ENCODE peak calls at places on chromosome 3, in six cellular contexts. M is NB4, G is cardiac muscle cell, S is endodermal cell, I is BJ, Y is astrocyte. H is an unnamed sample.

GRCh38 chr3:172511783-172512357 is 11.4 kb downstream of the TNFSF10 start:
- DNase-seq in M (no peak), G (no peak), S (no peak), I (no peak), Y (no peak), H (no peak)

GRCh38 chr3:10459954-10460754 is 45.2 kb downstream of the ATP2B2 start:
- DNase-seq in M (peak), G (peak), S (peak), I (no peak), Y (peak), H (no peak)

GRCh38 chr3:42635111-42635510 is 18.4 kb upstream of the ZBTB47 start:
- DNase-seq in M (peak), G (peak), S (no peak), I (no peak), Y (peak), H (no peak)

GRCh38 chr3:195352895-195353488 is 82.0 kb upstream of the XXYLT1 start:
- DNase-seq in M (no peak), G (peak), S (no peak), I (peak), Y (peak), H (no peak)

GRCh38 chr3:68088216-68088615 is 433.8 kb upstream of the SUCLG2 start:
- DNase-seq in M (no peak), G (no peak), S (no peak), I (no peak), Y (no peak), H (no peak)

GRCh38 chr3:67601385-67601784 is 53.0 kb downstream of the SUCLG2 start:
- DNase-seq in M (no peak), G (no peak), S (no peak), I (no peak), Y (no peak), H (no peak)

GRCh38 chr3:31880020-31880419 is 101.0 kb downstream of the OSBPL10 start:
- DNase-seq in M (peak), G (peak), S (no peak), I (no peak), Y (no peak), H (no peak)

GRCh38 chr3:141063831-141064230 is 12.7 kb downstream of the SPSB4 start:
- DNase-seq in M (peak), G (no peak), S (peak), I (no peak), Y (no peak), H (no peak)

GRCh38 chr3:130705501-130705900 is 41.1 kb downstream of the PIK3R4 start:
- DNase-seq in M (no peak), G (no peak), S (no peak), I (no peak), Y (no peak), H (no peak)

GRCh38 chr3:177055557-177056290 is 141.6 kb downstream of the TBL1XR1 start:
- DNase-seq in M (no peak), G (no peak), S (no peak), I (no peak), Y (no peak), H (no peak)

DNA sequence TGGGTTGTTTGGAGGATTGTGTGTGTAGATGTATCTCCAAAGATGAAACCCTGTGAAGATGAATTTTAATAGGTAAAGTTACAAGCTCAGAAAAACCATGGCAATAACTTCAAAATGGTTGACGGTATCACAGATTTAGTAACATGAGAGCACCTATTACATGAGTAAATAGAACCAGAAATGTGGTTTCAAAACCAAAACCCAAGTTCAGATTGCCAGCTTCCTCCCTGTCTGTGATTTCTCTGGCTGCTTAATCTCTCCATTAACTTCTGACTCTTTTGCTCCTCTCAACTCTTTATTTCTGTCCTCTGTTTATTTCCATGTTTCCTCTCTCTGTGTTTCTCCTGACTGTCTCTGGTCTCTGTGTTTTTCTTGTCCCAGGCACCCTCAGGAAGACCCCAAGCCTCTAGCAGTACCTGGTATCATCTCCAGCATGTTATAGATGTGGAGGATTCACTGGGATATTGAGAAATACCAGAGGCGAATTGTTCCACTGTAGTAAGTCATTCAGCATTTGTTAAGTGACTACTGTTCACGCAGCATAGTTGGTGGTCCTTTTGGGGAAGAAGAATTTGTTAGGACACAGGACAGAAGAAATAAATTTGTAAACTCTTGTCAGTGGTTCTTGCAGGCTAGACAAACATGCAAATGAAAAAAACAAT is 138.8 kb downstream of the BBX start:
- DNase-seq in M (no peak), G (peak), S (no peak), I (no peak), Y (no peak), H (no peak)
- H3K4me3 ChIP-seq in M (no peak), G (no peak), S (no peak), I (no peak), Y (peak), H (no peak)

GRCh38 chr3:71310595-71311319 is 272.8 kb downstream of the FOXP1 start:
- DNase-seq in M (no peak), G (peak), S (peak), I (no peak), Y (peak), H (no peak)
- TF ChIP-seq CTCF in M (no peak), G (peak), S (peak), I (peak), Y (no peak), H (no peak)

DNA sequence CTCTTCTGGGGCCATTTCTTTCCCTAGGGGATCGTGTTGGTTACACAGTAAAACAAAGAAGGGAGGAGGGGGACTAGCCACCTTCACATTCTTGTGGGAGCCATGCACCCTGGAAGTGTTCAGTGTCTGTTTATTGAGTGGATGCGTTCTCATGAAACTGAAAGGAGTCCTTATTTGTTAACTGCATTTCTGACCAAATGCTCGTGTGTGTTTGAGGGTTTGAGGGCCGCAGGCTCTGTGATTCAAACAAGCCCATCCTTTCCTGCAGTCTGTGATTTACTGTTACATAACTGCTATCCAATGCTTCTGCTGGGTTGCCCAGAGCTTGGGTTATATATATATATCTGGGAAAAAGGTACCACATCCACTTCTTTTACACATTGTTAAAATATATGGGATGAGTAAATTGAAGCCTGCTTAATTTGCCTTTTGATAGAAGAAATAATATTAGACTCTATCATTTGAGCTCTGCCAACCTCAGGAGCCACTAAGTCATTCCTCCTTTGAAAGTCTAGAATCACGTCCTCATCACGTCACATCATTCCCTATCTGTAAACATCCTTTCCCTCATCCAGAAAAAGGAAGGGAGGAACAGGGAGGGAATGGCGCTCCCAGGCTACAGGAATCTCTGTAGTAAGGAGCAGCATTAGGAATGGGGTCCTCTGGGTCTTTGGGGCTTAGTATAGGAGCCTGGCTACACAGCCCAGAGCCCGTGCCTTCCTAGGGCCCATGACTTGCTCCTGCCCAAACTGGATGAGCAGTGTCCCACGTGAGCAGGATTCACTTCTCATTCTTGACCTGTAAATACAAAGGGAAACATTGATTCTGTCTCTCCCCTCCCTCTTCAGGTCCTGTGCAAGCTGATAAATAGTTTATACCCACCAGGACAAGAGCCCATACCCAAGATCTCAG is 1.5 kb downstream of the TAGLN3 start:
- DNase-seq in M (no peak), G (no peak), S (no peak), I (no peak), Y (peak), H (no peak)
- H3K4me3 ChIP-seq in M (no peak), G (no peak), S (peak), I (no peak), Y (peak), H (peak)

GRCh38 chr3:94990952-94991705 is 928.3 kb downstream of the NSUN3 start:
- DNase-seq in M (no peak), G (no peak), S (no peak), I (no peak), Y (no peak), H (no peak)
- TF ChIP-seq CTCF in M (no peak), G (no peak), S (no peak), I (no peak), Y (no peak), H (no peak)

DNA sequence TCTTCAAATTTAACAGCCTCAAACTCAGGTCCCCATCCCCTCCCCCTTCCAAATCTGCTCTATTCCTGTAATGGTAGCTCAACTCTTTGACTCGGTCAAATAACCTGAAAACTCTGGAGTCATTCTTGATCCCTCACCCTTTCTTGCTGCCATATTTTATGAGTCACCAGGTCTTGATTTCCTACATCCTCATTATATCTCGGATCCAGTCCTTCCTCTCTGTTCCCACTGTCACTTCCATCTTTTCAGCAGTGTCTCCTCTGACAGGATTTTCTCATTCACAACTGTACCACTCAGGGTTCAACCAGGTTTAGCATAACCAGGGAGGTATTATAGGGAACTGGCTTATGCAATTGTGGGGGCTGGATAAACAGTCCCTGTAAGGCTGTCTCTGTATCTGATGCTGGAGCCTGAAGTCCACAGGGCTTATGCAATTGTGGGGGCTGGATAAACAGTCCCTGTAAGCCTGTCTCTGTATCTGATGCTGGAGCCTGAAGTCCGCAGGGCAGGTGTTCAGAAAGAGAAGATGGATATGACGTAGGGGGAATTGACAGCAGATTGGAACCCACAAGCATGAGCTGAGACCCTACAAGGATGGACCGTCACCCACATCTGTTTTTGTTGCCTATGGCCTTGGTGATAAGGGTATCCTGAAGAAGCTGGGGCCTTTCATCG is 9.1 kb upstream of the FETUB start:
- DNase-seq in M (no peak), G (no peak), S (no peak), I (no peak), Y (no peak), H (no peak)
- H3K4me3 ChIP-seq in M (no peak), G (no peak), S (no peak), I (no peak), Y (no peak), H (no peak)

H was measured in dorsolateral prefrontal cortex.